ENCODE peak calls at places on chromosomes 4 and X, in five cellular contexts. One of them, this sample, is unnamed.

GRCh38 chr4:109355835-109356234 is 53.4 kb upstream of the COL25A1 start:
- DNase-seq in pons: no peak
- DNase-seq in stimulated activated CD8-positive, alpha-beta memory T cell treated with anti-CD3 and anti-CD28 coated beads, Interleukin-4, amount 100 ng/mL, for 4 hours: no peak
- DNase-seq in NCI-H1092 treated with DMSO at 0.1 percent for 48 hours: no peak
- DNase-seq in GM20000: no peak
- DNase-seq in this sample: no peak

GRCh38 chrX:53357799-53358530 is 64.5 kb downstream of the SMC1A start:
- DNase-seq in pons: no peak
- DNase-seq in NCI-H1092 treated with DMSO at 0.1 percent for 48 hours: no peak
- DNase-seq in stimulated activated CD8-positive, alpha-beta memory T cell treated with anti-CD3 and anti-CD28 coated beads, Interleukin-4, amount 100 ng/mL, for 4 hours: no peak
- DNase-seq in GM20000: no peak
- DNase-seq in this sample: peak

GRCh38 chrX:47078129-47079043 is at the start of gene RGN:
- DNase-seq in stimulated activated CD8-positive, alpha-beta memory T cell treated with anti-CD3 and anti-CD28 coated beads, Interleukin-4, amount 100 ng/mL, for 4 hours: no peak
- DNase-seq in NCI-H1092 treated with DMSO at 0.1 percent for 48 hours: no peak
- DNase-seq in GM20000: no peak
- DNase-seq in pons: no peak
- DNase-seq in this sample: peak

GRCh38 chr4:149788286-149788685 is 27.4 kb downstream of the IQCM start:
- DNase-seq in stimulated activated CD8-positive, alpha-beta memory T cell treated with anti-CD3 and anti-CD28 coated beads, Interleukin-4, amount 100 ng/mL, for 4 hours: no peak
- DNase-seq in NCI-H1092 treated with DMSO at 0.1 percent for 48 hours: no peak
- DNase-seq in GM20000: no peak
- DNase-seq in pons: no peak
- DNase-seq in this sample: no peak

GRCh38 chr4:169484485-169484884 is 127.9 kb downstream of the NEK1 start:
- DNase-seq in GM20000: no peak
- DNase-seq in NCI-H1092 treated with DMSO at 0.1 percent for 48 hours: no peak
- DNase-seq in stimulated activated CD8-positive, alpha-beta memory T cell treated with anti-CD3 and anti-CD28 coated beads, Interleukin-4, amount 100 ng/mL, for 4 hours: no peak
- DNase-seq in pons: peak
- DNase-seq in this sample: no peak

GRCh38 chr4:153036931-153037330 is 100.8 kb downstream of the FHDC1 start:
- DNase-seq in stimulated activated CD8-positive, alpha-beta memory T cell treated with anti-CD3 and anti-CD28 coated beads, Interleukin-4, amount 100 ng/mL, for 4 hours: no peak
- DNase-seq in GM20000: no peak
- DNase-seq in pons: no peak
- DNase-seq in NCI-H1092 treated with DMSO at 0.1 percent for 48 hours: no peak
- DNase-seq in this sample: no peak

GRCh38 chr4:158182736-158183135 is 9.9 kb upstream of the GASK1B start:
- DNase-seq in pons: no peak
- DNase-seq in GM20000: no peak
- DNase-seq in stimulated activated CD8-positive, alpha-beta memory T cell treated with anti-CD3 and anti-CD28 coated beads, Interleukin-4, amount 100 ng/mL, for 4 hours: no peak
- DNase-seq in NCI-H1092 treated with DMSO at 0.1 percent for 48 hours: peak
- DNase-seq in this sample: no peak

GRCh38 chrX:475926-476723 is 89.4 kb upstream of the PPP2R3B start:
- DNase-seq in NCI-H1092 treated with DMSO at 0.1 percent for 48 hours: no peak
- DNase-seq in pons: no peak
- DNase-seq in GM20000: no peak
- DNase-seq in stimulated activated CD8-positive, alpha-beta memory T cell treated with anti-CD3 and anti-CD28 coated beads, Interleukin-4, amount 100 ng/mL, for 4 hours: no peak
- DNase-seq in this sample: no peak

GRCh38 chrX:333611-334311 is 15.2 kb upstream of the GTPBP6 start:
- DNase-seq in stimulated activated CD8-positive, alpha-beta memory T cell treated with anti-CD3 and anti-CD28 coated beads, Interleukin-4, amount 100 ng/mL, for 4 hours: no peak
- DNase-seq in pons: no peak
- DNase-seq in NCI-H1092 treated with DMSO at 0.1 percent for 48 hours: no peak
- DNase-seq in GM20000: no peak
- DNase-seq in this sample: no peak

GRCh38 chr4:1044469-1045192 is 33.2 kb downstream of the FGFRL1 start:
- DNase-seq in GM20000: no peak
- DNase-seq in stimulated activated CD8-positive, alpha-beta memory T cell treated with anti-CD3 and anti-CD28 coated beads, Interleukin-4, amount 100 ng/mL, for 4 hours: no peak
- DNase-seq in pons: no peak
- DNase-seq in NCI-H1092 treated with DMSO at 0.1 percent for 48 hours: no peak
- DNase-seq in this sample: no peak

GRCh38 chrX:99413317-99413716 is 996.8 kb downstream of the PCDH19 start:
- DNase-seq in NCI-H1092 treated with DMSO at 0.1 percent for 48 hours: no peak
- DNase-seq in pons: no peak
- DNase-seq in stimulated activated CD8-positive, alpha-beta memory T cell treated with anti-CD3 and anti-CD28 coated beads, Interleukin-4, amount 100 ng/mL, for 4 hours: no peak
- DNase-seq in GM20000: no peak
- DNase-seq in this sample: no peak